ENCODE peak calls at places on chromosomes 5 and 9, in five cellular contexts. K is stimulated activated CD8-positive, alpha-beta memory T cell treated with anti-CD3 and anti-CD28 coated beads, Interleukin-7, amount 100 ng/mL, for 4 hours; M is activated T-helper 1 cell treated with Interleukin-2 at 50 U/mL for 16 hours; T is cerebellar cortex; Y is T-cell. S is an unnamed sample.

GRCh38 chr5:150278916-150279315 is 10.7 kb downstream of the CAMK2A start:
- DNase-seq in Y (no peak), K (no peak), T (no peak), M (no peak), S (no peak)

GRCh38 chr9:98986866-98987653 is 43.4 kb downstream of the COL15A1 start:
- DNase-seq in T (no peak), M (no peak), K (no peak), Y (no peak), S (no peak)

GRCh38 chr5:166961028-166961427 is 1330.4 kb upstream of the WWC1 start:
- DNase-seq in Y (no peak), K (no peak), T (no peak), M (no peak), S (no peak)

GRCh38 chr9:96222132-96222531 is 79.8 kb downstream of the HSD17B3 start:
- DNase-seq in K (no peak), T (no peak), Y (no peak), M (no peak), S (no peak)

GRCh38 chr9:113562653-113563381 is 99.3 kb downstream of the RGS3 start:
- DNase-seq in Y (no peak), M (no peak), T (no peak), K (no peak), S (no peak)

GRCh38 chr9:18492612-18493011 is 18.7 kb downstream of the ADAMTSL1 start:
- DNase-seq in T (no peak), M (no peak), Y (no peak), K (no peak), S (no peak)

GRCh38 chr5:78113689-78114088 is 180.8 kb downstream of the AP3B1 start:
- DNase-seq in M (no peak), K (no peak), T (no peak), Y (no peak), S (peak)

GRCh38 chr5:138985256-138985655 is 110.1 kb upstream of the LRRTM2 start:
- DNase-seq in M (no peak), T (no peak), Y (no peak), K (no peak), S (no peak)

GRCh38 chr5:38752622-38753021 is 93.2 kb upstream of the OSMR start:
- DNase-seq in Y (no peak), K (no peak), T (no peak), M (no peak), S (no peak)

GRCh38 chr5:5139358-5140050 is 626 bp upstream of the ADAMTS16 start:
- DNase-seq in M (no peak), T (peak), Y (no peak), K (no peak), S (no peak)

GRCh38 chr9:134962998-134963364 is 45.3 kb upstream of the FCN1 start:
- DNase-seq in M (no peak), T (no peak), K (no peak), Y (no peak), S (no peak)

GRCh38 chr9:100731557-100731956 is 153.7 kb downstream of the CAVIN4 start:
- DNase-seq in T (no peak), M (no peak), Y (no peak), K (no peak), S (no peak)

GRCh38 chr9:117494401-117495130 is 79.7 kb upstream of the ASTN2 start:
- DNase-seq in Y (no peak), M (no peak), T (peak), K (no peak), S (peak)

GRCh38 chr5:133294380-133294779 is 242.6 kb downstream of the HSPA4 start:
- DNase-seq in Y (no peak), T (no peak), K (no peak), M (no peak), S (no peak)

GRCh38 chr9:127517620-127518019 is 66.3 kb downstream of the LRSAM1 start:
- DNase-seq in T (no peak), K (no peak), Y (no peak), M (no peak), S (no peak)

GRCh38 chr5:100676807-100677631 is 141.8 kb downstream of the FAM174A start:
- DNase-seq in T (no peak), K (no peak), M (no peak), Y (no peak), S (peak)

GRCh38 chr9:98085058-98085457 is 28.5 kb downstream of the NANS start:
- DNase-seq in K (no peak), T (no peak), Y (no peak), M (no peak), S (no peak)

GRCh38 chr5:140072812-140073211 is 29.7 kb upstream of the NRG2 start:
- DNase-seq in M (no peak), Y (no peak), K (no peak), T (no peak), S (peak)

GRCh38 chr5:14189680-14190079 is 46.5 kb downstream of the TRIO start:
- DNase-seq in K (no peak), M (no peak), T (no peak), Y (no peak), S (no peak)

GRCh38 chr5:158739941-158740340 is 359.8 kb downstream of the EBF1 start:
- DNase-seq in Y (no peak), T (no peak), M (no peak), K (no peak), S (no peak)